ENCODE peak calls at places on chromosomes 1 and 21, in nine cellular contexts. One of them, this sample, is unnamed.

GRCh38 chr1:225517221-225517620 is 89.4 kb upstream of the LBR start:
- DNase-seq in EL: no peak
- DNase-seq in left kidney: no peak
- DNase-seq in brain microvascular endothelial cell: no peak
- DNase-seq in posterior cingulate gyrus: peak
- DNase-seq in memory B cell: no peak
- DNase-seq in tibial artery: no peak
- DNase-seq in B cell: no peak
- DNase-seq in NCI-H1092: no peak
- DNase-seq in this sample: no peak

GRCh38 chr1:224245188-224245587 is 62.1 kb downstream of the DEGS1 start:
- DNase-seq in B cell: peak
- DNase-seq in left kidney: peak
- DNase-seq in EL: peak
- DNase-seq in posterior cingulate gyrus: no peak
- DNase-seq in memory B cell: peak
- DNase-seq in tibial artery: peak
- DNase-seq in NCI-H1092: no peak
- DNase-seq in brain microvascular endothelial cell: peak
- DNase-seq in this sample: no peak

GRCh38 chr1:54137532-54138061 is 15.2 kb downstream of the CDCP2 start:
- DNase-seq in EL: peak
- DNase-seq in B cell: no peak
- DNase-seq in memory B cell: no peak
- DNase-seq in tibial artery: no peak
- DNase-seq in left kidney: peak
- DNase-seq in posterior cingulate gyrus: no peak
- DNase-seq in NCI-H1092: no peak
- DNase-seq in brain microvascular endothelial cell: peak
- DNase-seq in this sample: no peak

GRCh38 chr1:162223488-162223887 is 153.2 kb downstream of the SPATA46 start:
- DNase-seq in brain microvascular endothelial cell: no peak
- DNase-seq in tibial artery: no peak
- DNase-seq in B cell: no peak
- DNase-seq in NCI-H1092: no peak
- DNase-seq in posterior cingulate gyrus: no peak
- DNase-seq in memory B cell: no peak
- DNase-seq in left kidney: no peak
- DNase-seq in EL: no peak
- DNase-seq in this sample: no peak

GRCh38 chr1:103953386-103953785 is 203.7 kb downstream of the AMY1C start:
- DNase-seq in EL: no peak
- DNase-seq in B cell: no peak
- DNase-seq in brain microvascular endothelial cell: no peak
- DNase-seq in memory B cell: no peak
- DNase-seq in NCI-H1092: no peak
- DNase-seq in posterior cingulate gyrus: no peak
- DNase-seq in tibial artery: no peak
- DNase-seq in left kidney: no peak
- DNase-seq in this sample: no peak

GRCh38 chr1:171983584-171983983 is 142.3 kb downstream of the DNM3 start:
- DNase-seq in left kidney: peak
- DNase-seq in tibial artery: no peak
- DNase-seq in posterior cingulate gyrus: no peak
- DNase-seq in B cell: no peak
- DNase-seq in memory B cell: no peak
- DNase-seq in EL: peak
- DNase-seq in brain microvascular endothelial cell: no peak
- DNase-seq in NCI-H1092: no peak
- DNase-seq in this sample: no peak

GRCh38 chr1:1898246-1898933 is 7.5 kb upstream of the GNB1 start:
- DNase-seq in brain microvascular endothelial cell: no peak
- DNase-seq in EL: no peak
- DNase-seq in B cell: no peak
- DNase-seq in memory B cell: no peak
- DNase-seq in tibial artery: no peak
- DNase-seq in posterior cingulate gyrus: no peak
- DNase-seq in NCI-H1092: no peak
- DNase-seq in left kidney: no peak
- DNase-seq in this sample: no peak

GRCh38 chr21:44067011-44067839 is 40.0 kb upstream of the PWP2 start:
- DNase-seq in NCI-H1092: no peak
- DNase-seq in brain microvascular endothelial cell: no peak
- DNase-seq in EL: no peak
- DNase-seq in memory B cell: no peak
- DNase-seq in B cell: no peak
- DNase-seq in posterior cingulate gyrus: no peak
- DNase-seq in tibial artery: no peak
- DNase-seq in left kidney: peak
- DNase-seq in this sample: no peak

GRCh38 chr21:34344584-34344983 is 19.2 kb upstream of the KCNE2 start:
- DNase-seq in B cell: no peak
- DNase-seq in EL: no peak
- DNase-seq in brain microvascular endothelial cell: no peak
- DNase-seq in left kidney: no peak
- DNase-seq in memory B cell: no peak
- DNase-seq in tibial artery: no peak
- DNase-seq in NCI-H1092: no peak
- DNase-seq in posterior cingulate gyrus: no peak
- DNase-seq in this sample: no peak

GRCh38 chr1:99527078-99527477 is 118.8 kb upstream of the PALMD start:
- DNase-seq in posterior cingulate gyrus: no peak
- DNase-seq in tibial artery: no peak
- DNase-seq in memory B cell: no peak
- DNase-seq in B cell: no peak
- DNase-seq in NCI-H1092: no peak
- DNase-seq in brain microvascular endothelial cell: no peak
- DNase-seq in left kidney: peak
- DNase-seq in EL: peak
- DNase-seq in this sample: no peak

GRCh38 chr21:45010096-45010495 is 64.3 kb upstream of the ADARB1 start:
- DNase-seq in EL: no peak
- DNase-seq in memory B cell: no peak
- DNase-seq in NCI-H1092: no peak
- DNase-seq in brain microvascular endothelial cell: no peak
- DNase-seq in B cell: no peak
- DNase-seq in left kidney: no peak
- DNase-seq in tibial artery: peak
- DNase-seq in posterior cingulate gyrus: no peak
- DNase-seq in this sample: peak

GRCh38 chr1:204150702-204151561 is 912 bp downstream of the ETNK2 start:
- DNase-seq in tibial artery: peak
- DNase-seq in B cell: peak
- DNase-seq in left kidney: peak
- DNase-seq in brain microvascular endothelial cell: no peak
- DNase-seq in memory B cell: no peak
- DNase-seq in EL: no peak
- DNase-seq in posterior cingulate gyrus: no peak
- DNase-seq in NCI-H1092: no peak
- DNase-seq in this sample: peak

GRCh38 chr1:67236277-67236676 is 70.0 kb downstream of the IL23R start:
- DNase-seq in brain microvascular endothelial cell: no peak
- DNase-seq in EL: no peak
- DNase-seq in B cell: no peak
- DNase-seq in posterior cingulate gyrus: no peak
- DNase-seq in NCI-H1092: no peak
- DNase-seq in memory B cell: no peak
- DNase-seq in left kidney: no peak
- DNase-seq in tibial artery: no peak
- DNase-seq in this sample: no peak

GRCh38 chr1:7993593-7994479 is 32.3 kb downstream of the ERRFI1 start:
- DNase-seq in brain microvascular endothelial cell: peak
- DNase-seq in EL: peak
- DNase-seq in posterior cingulate gyrus: no peak
- DNase-seq in tibial artery: peak
- DNase-seq in memory B cell: no peak
- DNase-seq in B cell: no peak
- DNase-seq in NCI-H1092: no peak
- DNase-seq in left kidney: no peak
- DNase-seq in this sample: no peak

GRCh38 chr1:230310381-230311163 is 115.6 kb downstream of the PGBD5 start:
- DNase-seq in NCI-H1092: peak
- DNase-seq in EL: peak
- DNase-seq in posterior cingulate gyrus: peak
- DNase-seq in brain microvascular endothelial cell: peak
- DNase-seq in memory B cell: peak
- DNase-seq in B cell: peak
- DNase-seq in left kidney: peak
- DNase-seq in tibial artery: peak
- DNase-seq in this sample: peak

GRCh38 chr1:25174730-25175612 is 57.3 kb downstream of the SYF2 start:
- DNase-seq in B cell: no peak
- DNase-seq in left kidney: peak
- DNase-seq in tibial artery: no peak
- DNase-seq in posterior cingulate gyrus: peak
- DNase-seq in EL: no peak
- DNase-seq in memory B cell: no peak
- DNase-seq in brain microvascular endothelial cell: no peak
- DNase-seq in NCI-H1092: no peak
- DNase-seq in this sample: no peak

GRCh38 chr1:31101147-31101502 is 35.6 kb upstream of the PUM1 start:
- DNase-seq in posterior cingulate gyrus: no peak
- DNase-seq in tibial artery: no peak
- DNase-seq in left kidney: no peak
- DNase-seq in brain microvascular endothelial cell: peak
- DNase-seq in EL: peak
- DNase-seq in memory B cell: no peak
- DNase-seq in B cell: no peak
- DNase-seq in NCI-H1092: no peak
- DNase-seq in this sample: no peak

GRCh38 chr1:109273570-109274288 is 9.2 kb downstream of the PSRC1 start:
- DNase-seq in B cell: peak
- DNase-seq in EL: no peak
- DNase-seq in posterior cingulate gyrus: peak
- DNase-seq in left kidney: no peak
- DNase-seq in NCI-H1092: no peak
- DNase-seq in memory B cell: no peak
- DNase-seq in brain microvascular endothelial cell: no peak
- DNase-seq in tibial artery: no peak
- DNase-seq in this sample: no peak

GRCh38 chr21:43274022-43274945 is 105.5 kb downstream of the CRYAA start:
- DNase-seq in EL: no peak
- DNase-seq in memory B cell: no peak
- DNase-seq in B cell: no peak
- DNase-seq in posterior cingulate gyrus: no peak
- DNase-seq in left kidney: peak
- DNase-seq in brain microvascular endothelial cell: no peak
- DNase-seq in NCI-H1092: no peak
- DNase-seq in tibial artery: no peak
- DNase-seq in this sample: no peak

GRCh38 chr1:157353546-157353945 is 198.8 kb downstream of the FCRL5 start:
- DNase-seq in B cell: no peak
- DNase-seq in left kidney: no peak
- DNase-seq in brain microvascular endothelial cell: no peak
- DNase-seq in NCI-H1092: no peak
- DNase-seq in tibial artery: no peak
- DNase-seq in EL: no peak
- DNase-seq in memory B cell: no peak
- DNase-seq in posterior cingulate gyrus: no peak
- DNase-seq in this sample: no peak

GRCh38 chr1:86714561-86715244 is 10.3 kb downstream of the SH3GLB1 start:
- DNase-seq in B cell: no peak
- DNase-seq in tibial artery: no peak
- DNase-seq in left kidney: no peak
- DNase-seq in brain microvascular endothelial cell: no peak
- DNase-seq in posterior cingulate gyrus: no peak
- DNase-seq in EL: no peak
- DNase-seq in memory B cell: no peak
- DNase-seq in NCI-H1092: no peak
- DNase-seq in this sample: no peak